ENCODE peak calls at places on chromosome 3, in eight cellular contexts. E is CD8-positive, alpha-beta memory T cell; Y is CD4-positive, alpha-beta memory T cell; P is neural progenitor cell; H is NCI-H1105; L is activated CD4-positive, alpha-beta T cell treated with anti-CD3 and anti-CD28 coated beads, Interleukin-2, amount 50 U/mL, for 24 hours; R is ELR; B is psoas muscle. S is an unnamed sample.

GRCh38 chr3:60303160-60303559 is 948.1 kb downstream of the FHIT start:
- DNase-seq in B (no peak), H (no peak), E (no peak), R (no peak), Y (no peak), P (no peak), L (no peak), S (peak; percentile 77)

GRCh38 chr3:99344216-99344615 is 294.2 kb upstream of the COL8A1 start:
- DNase-seq in L (no peak), P (no peak), E (no peak), R (peak; percentile 48), B (no peak), H (no peak), Y (no peak), S (peak; percentile 36)

GRCh38 chr3:136678981-136679380 is 73.2 kb downstream of the STAG1 start:
- DNase-seq in H (no peak), Y (no peak), L (no peak), R (no peak), B (no peak), P (no peak), E (no peak), S (peak; percentile 56)

GRCh38 chr3:183018416-183019192 is 38.3 kb upstream of the DCUN1D1 start:
- DNase-seq in E (no peak), B (no peak), H (no peak), P (no peak), R (no peak), L (no peak), Y (peak; percentile 18), S (no peak)

GRCh38 chr3:134677196-134677986 is 26.6 kb upstream of the KY start:
- DNase-seq in E (no peak), B (peak; percentile 64), P (peak; percentile 52), Y (no peak), L (no peak), H (no peak), R (peak; percentile 23), S (no peak)

GRCh38 chr3:184514151-184514490 is 47.5 kb upstream of the EPHB3 start:
- DNase-seq in L (no peak), B (no peak), Y (no peak), H (no peak), E (no peak), P (peak; percentile 34), R (no peak), S (no peak)

GRCh38 chr3:192819001-192819569 is 91.7 kb upstream of the FGF12 start:
- DNase-seq in H (no peak), Y (peak; percentile 26), R (peak; percentile 92), E (no peak), P (no peak), B (no peak), L (peak; percentile 10), S (peak; percentile 87)

GRCh38 chr3:197539651-197540051 is 16.1 kb downstream of the BDH1 start:
- DNase-seq in Y (no peak), H (no peak), E (no peak), L (no peak), B (no peak), P (no peak), R (no peak), S (no peak)

GRCh38 chr3:99332726-99333125 is 305.7 kb upstream of the COL8A1 start:
- DNase-seq in B (no peak), L (no peak), E (no peak), Y (no peak), H (no peak), P (no peak), R (peak; percentile 14), S (no peak)

GRCh38 chr3:189001559-189001958 is 170.2 kb upstream of the TPRG1 start:
- DNase-seq in Y (no peak), B (no peak), P (no peak), R (peak; percentile 95), L (no peak), E (no peak), H (no peak), S (peak; percentile 86)

GRCh38 chr3:10262027-10262426 is 13.8 kb downstream of the TATDN2 start:
- DNase-seq in Y (no peak), B (no peak), R (no peak), E (no peak), L (no peak), H (no peak), P (no peak), S (no peak)

GRCh38 chr3:9250236-9250635 is 790 bp upstream of the SRGAP3 start:
- DNase-seq in L (no peak), E (no peak), R (no peak), B (no peak), H (no peak), Y (no peak), P (peak; percentile 28), S (no peak)

GRCh38 chr3:12838179-12838965 is 3.0 kb downstream of the RPL32 start:
- DNase-seq in P (no peak), E (no peak), B (no peak), L (no peak), Y (no peak), H (no peak), R (no peak), S (no peak)

GRCh38 chr3:124558898-124559649 is 171.2 kb upstream of the UMPS start:
- DNase-seq in R (peak; percentile 88), E (no peak), B (peak; percentile 75), H (peak; percentile 92), P (no peak), L (no peak), Y (no peak), S (peak; percentile 97)

S was measured in fibroblast of lung.